ENCODE peak calls at places on chromosomes 13 and 19, in seven cellular contexts. One of them, this sample, is unnamed.

GRCh38 chr13:46489586-46490023 is 63.4 kb upstream of the LRCH1 start:
- DNase-seq in HCT116: no peak
- DNase-seq in colonic mucosa: no peak
- DNase-seq in AG09309: peak
- DNase-seq in IMR-90: peak
- DNase-seq in H1: no peak
- DNase-seq in BE2C: no peak
- DNase-seq in this sample: peak

GRCh38 chr13:40963927-40964326 is 55.2 kb downstream of the ELF1 start:
- DNase-seq in HCT116: peak
- DNase-seq in colonic mucosa: no peak
- DNase-seq in AG09309: no peak
- DNase-seq in IMR-90: peak
- DNase-seq in H1: no peak
- DNase-seq in BE2C: no peak
- DNase-seq in this sample: peak

GRCh38 chr19:57558525-57558924 is 1.1 kb downstream of the ZNF550 start:
- DNase-seq in HCT116: no peak
- DNase-seq in colonic mucosa: no peak
- DNase-seq in AG09309: peak
- DNase-seq in IMR-90: peak
- DNase-seq in H1: no peak
- DNase-seq in BE2C: no peak
- DNase-seq in this sample: peak

GRCh38 chr19:46288896-46289588 is 7.8 kb upstream of the HIF3A start:
- DNase-seq in HCT116: no peak
- DNase-seq in colonic mucosa: no peak
- DNase-seq in AG09309: peak
- DNase-seq in IMR-90: peak
- DNase-seq in H1: no peak
- DNase-seq in BE2C: peak
- DNase-seq in this sample: peak

GRCh38 chr19:48506138-48506733 is 5.4 kb downstream of the LMTK3 start:
- DNase-seq in HCT116: no peak
- DNase-seq in colonic mucosa: no peak
- DNase-seq in AG09309: peak
- DNase-seq in IMR-90: peak
- DNase-seq in H1: no peak
- DNase-seq in BE2C: no peak
- DNase-seq in this sample: peak

GRCh38 chr13:91286317-91286716 is 61.2 kb upstream of the MIR17HG start:
- DNase-seq in HCT116: no peak
- DNase-seq in colonic mucosa: no peak
- DNase-seq in AG09309: no peak
- DNase-seq in IMR-90: no peak
- DNase-seq in H1: no peak
- DNase-seq in BE2C: no peak
- DNase-seq in this sample: no peak

GRCh38 chr13:76038920-76039716 is 403.0 kb downstream of the LMO7 start:
- DNase-seq in HCT116: no peak
- DNase-seq in colonic mucosa: no peak
- DNase-seq in AG09309: no peak
- DNase-seq in IMR-90: no peak
- DNase-seq in H1: no peak
- DNase-seq in BE2C: no peak
- DNase-seq in this sample: no peak

GRCh38 chr13:46040763-46041162 is 11.8 kb downstream of the ZC3H13 start:
- DNase-seq in HCT116: no peak
- DNase-seq in colonic mucosa: no peak
- DNase-seq in AG09309: no peak
- DNase-seq in IMR-90: no peak
- DNase-seq in H1: no peak
- DNase-seq in BE2C: no peak
- DNase-seq in this sample: no peak

GRCh38 chr13:36297259-36297599 is 385 bp downstream of the CCDC169 start:
- DNase-seq in HCT116: no peak
- DNase-seq in colonic mucosa: peak
- DNase-seq in AG09309: no peak
- DNase-seq in IMR-90: peak
- DNase-seq in H1: no peak
- DNase-seq in BE2C: no peak
- DNase-seq in this sample: peak

GRCh38 chr13:93746589-93746988 is 520.0 kb downstream of the GPC6 start:
- DNase-seq in HCT116: no peak
- DNase-seq in colonic mucosa: no peak
- DNase-seq in AG09309: no peak
- DNase-seq in IMR-90: no peak
- DNase-seq in H1: no peak
- DNase-seq in BE2C: no peak
- DNase-seq in this sample: no peak

GRCh38 chr13:110757296-110757695 is 43.8 kb downstream of the ING1 start:
- DNase-seq in HCT116: no peak
- DNase-seq in colonic mucosa: no peak
- DNase-seq in AG09309: no peak
- DNase-seq in IMR-90: no peak
- DNase-seq in H1: peak
- DNase-seq in BE2C: no peak
- DNase-seq in this sample: no peak

GRCh38 chr13:32432856-32433255 is 4.9 kb upstream of the N4BP2L1 start:
- DNase-seq in HCT116: no peak
- DNase-seq in colonic mucosa: no peak
- DNase-seq in AG09309: no peak
- DNase-seq in IMR-90: no peak
- DNase-seq in H1: no peak
- DNase-seq in BE2C: no peak
- DNase-seq in this sample: no peak

GRCh38 chr19:51098366-51099069 is 9.7 kb downstream of the CTU1 start:
- DNase-seq in HCT116: no peak
- DNase-seq in colonic mucosa: no peak
- DNase-seq in AG09309: no peak
- DNase-seq in IMR-90: no peak
- DNase-seq in H1: no peak
- DNase-seq in BE2C: no peak
- DNase-seq in this sample: no peak

GRCh38 chr19:16429066-16429758 is 42.6 kb downstream of the EPS15L1 start:
- DNase-seq in HCT116: no peak
- DNase-seq in colonic mucosa: no peak
- DNase-seq in AG09309: no peak
- DNase-seq in IMR-90: no peak
- DNase-seq in H1: no peak
- DNase-seq in BE2C: no peak
- DNase-seq in this sample: no peak

GRCh38 chr13:94967183-94968039 is 255.1 kb upstream of the SOX21 start:
- DNase-seq in HCT116: no peak
- DNase-seq in colonic mucosa: no peak
- DNase-seq in AG09309: no peak
- DNase-seq in IMR-90: no peak
- DNase-seq in H1: peak
- DNase-seq in BE2C: peak
- DNase-seq in this sample: no peak

GRCh38 chr19:13033819-13034611 is 38.7 kb downstream of the NFIX start:
- DNase-seq in HCT116: peak
- DNase-seq in colonic mucosa: peak
- DNase-seq in AG09309: no peak
- DNase-seq in IMR-90: peak
- DNase-seq in H1: peak
- DNase-seq in BE2C: peak
- DNase-seq in this sample: peak

GRCh38 chr19:51364200-51365106 is 1.7 kb downstream of the ETFB start:
- DNase-seq in HCT116: no peak
- DNase-seq in colonic mucosa: no peak
- DNase-seq in AG09309: no peak
- DNase-seq in IMR-90: no peak
- DNase-seq in H1: no peak
- DNase-seq in BE2C: no peak
- DNase-seq in this sample: no peak

GRCh38 chr19:46972301-46972700 is 47.3 kb upstream of the NPAS1 start:
- DNase-seq in HCT116: no peak
- DNase-seq in colonic mucosa: no peak
- DNase-seq in AG09309: no peak
- DNase-seq in IMR-90: no peak
- DNase-seq in H1: no peak
- DNase-seq in BE2C: no peak
- DNase-seq in this sample: peak

GRCh38 chr19:45682908-45683307 is 8.8 kb downstream of the SNRPD2 start:
- DNase-seq in HCT116: no peak
- DNase-seq in colonic mucosa: no peak
- DNase-seq in AG09309: no peak
- DNase-seq in IMR-90: no peak
- DNase-seq in H1: no peak
- DNase-seq in BE2C: no peak
- DNase-seq in this sample: no peak

GRCh38 chr13:45707701-45708100 is 5.6 kb downstream of the CBY2 start:
- DNase-seq in HCT116: no peak
- DNase-seq in colonic mucosa: no peak
- DNase-seq in AG09309: no peak
- DNase-seq in IMR-90: no peak
- DNase-seq in H1: no peak
- DNase-seq in BE2C: no peak
- DNase-seq in this sample: no peak

GRCh38 chr19:55085923-55086715 is 10.4 kb downstream of the EPS8L1 start:
- DNase-seq in HCT116: no peak
- DNase-seq in colonic mucosa: no peak
- DNase-seq in AG09309: no peak
- DNase-seq in IMR-90: no peak
- DNase-seq in H1: peak
- DNase-seq in BE2C: no peak
- DNase-seq in this sample: no peak

GRCh38 chr13:68110178-68110768 is 880.1 kb upstream of the PCDH9 start:
- DNase-seq in HCT116: no peak
- DNase-seq in colonic mucosa: no peak
- DNase-seq in AG09309: no peak
- DNase-seq in IMR-90: no peak
- DNase-seq in H1: no peak
- DNase-seq in BE2C: no peak
- DNase-seq in this sample: no peak

GRCh38 chr13:102870677-102871415 is 25.0 kb downstream of the ERCC5 start:
- DNase-seq in HCT116: peak
- DNase-seq in colonic mucosa: peak
- DNase-seq in AG09309: no peak
- DNase-seq in IMR-90: peak
- DNase-seq in H1: peak
- DNase-seq in BE2C: peak
- DNase-seq in this sample: peak

GRCh38 chr13:30308548-30308947 is 1.2 kb upstream of the KATNAL1 start:
- DNase-seq in HCT116: no peak
- DNase-seq in colonic mucosa: no peak
- DNase-seq in AG09309: no peak
- DNase-seq in IMR-90: peak
- DNase-seq in H1: no peak
- DNase-seq in BE2C: no peak
- DNase-seq in this sample: peak

GRCh38 chr13:110834572-110834971 is 80.3 kb downstream of the ANKRD10 start:
- DNase-seq in HCT116: no peak
- DNase-seq in colonic mucosa: no peak
- DNase-seq in AG09309: no peak
- DNase-seq in IMR-90: no peak
- DNase-seq in H1: no peak
- DNase-seq in BE2C: no peak
- DNase-seq in this sample: no peak

GRCh38 chr13:22736084-22736767 is 444.6 kb upstream of the SGCG start:
- DNase-seq in HCT116: no peak
- DNase-seq in colonic mucosa: no peak
- DNase-seq in AG09309: no peak
- DNase-seq in IMR-90: no peak
- DNase-seq in H1: no peak
- DNase-seq in BE2C: no peak
- DNase-seq in this sample: no peak

GRCh38 chr19:29978139-29978538 is 36.1 kb downstream of the URI1 start:
- DNase-seq in HCT116: no peak
- DNase-seq in colonic mucosa: no peak
- DNase-seq in AG09309: no peak
- DNase-seq in IMR-90: no peak
- DNase-seq in H1: no peak
- DNase-seq in BE2C: no peak
- DNase-seq in this sample: no peak

GRCh38 chr19:18939922-18940775 is 868 bp downstream of the HOMER3 start:
- DNase-seq in HCT116: no peak
- DNase-seq in colonic mucosa: peak
- DNase-seq in AG09309: no peak
- DNase-seq in IMR-90: peak
- DNase-seq in H1: peak
- DNase-seq in BE2C: no peak
- DNase-seq in this sample: peak
- TF ChIP-seq CTCF in HCT116: no peak
- TF ChIP-seq CTCF in colonic mucosa: no peak
- TF ChIP-seq CTCF in AG09309: no peak
- TF ChIP-seq CTCF in IMR-90: no peak
- TF ChIP-seq CTCF in H1: no peak
- TF ChIP-seq CTCF in BE2C: no peak
- TF ChIP-seq CTCF in this sample: no peak

DNA sequence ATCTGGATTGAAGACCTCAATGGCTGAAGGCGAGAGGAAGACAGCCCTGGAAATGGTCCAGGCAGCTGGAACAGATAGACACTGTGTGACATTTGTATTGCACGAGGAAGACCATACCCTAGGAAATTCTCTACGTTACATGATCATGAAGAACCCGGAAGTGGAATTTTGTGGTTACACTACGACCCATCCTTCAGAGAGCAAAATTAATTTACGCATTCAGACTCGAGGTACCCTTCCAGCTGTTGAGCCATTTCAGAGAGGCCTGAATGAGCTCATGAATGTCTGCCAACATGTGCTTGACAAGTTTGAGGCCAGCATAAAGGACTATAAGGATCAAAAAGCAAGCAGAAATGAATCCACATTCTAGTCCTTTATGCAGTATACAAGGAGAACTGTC is 1.2 kb downstream of the POLR1D start:
- DNase-seq in HCT116: no peak
- DNase-seq in colonic mucosa: no peak
- DNase-seq in AG09309: no peak
- DNase-seq in IMR-90: no peak
- DNase-seq in H1: no peak
- DNase-seq in BE2C: no peak
- DNase-seq in this sample: peak
- H3K4me3 ChIP-seq in HCT116: peak
- H3K4me3 ChIP-seq in colonic mucosa: peak
- H3K4me3 ChIP-seq in AG09309: no peak
- H3K4me3 ChIP-seq in IMR-90: no peak
- H3K4me3 ChIP-seq in H1: peak
- H3K4me3 ChIP-seq in BE2C: peak
- H3K4me3 ChIP-seq in this sample: peak

DNA sequence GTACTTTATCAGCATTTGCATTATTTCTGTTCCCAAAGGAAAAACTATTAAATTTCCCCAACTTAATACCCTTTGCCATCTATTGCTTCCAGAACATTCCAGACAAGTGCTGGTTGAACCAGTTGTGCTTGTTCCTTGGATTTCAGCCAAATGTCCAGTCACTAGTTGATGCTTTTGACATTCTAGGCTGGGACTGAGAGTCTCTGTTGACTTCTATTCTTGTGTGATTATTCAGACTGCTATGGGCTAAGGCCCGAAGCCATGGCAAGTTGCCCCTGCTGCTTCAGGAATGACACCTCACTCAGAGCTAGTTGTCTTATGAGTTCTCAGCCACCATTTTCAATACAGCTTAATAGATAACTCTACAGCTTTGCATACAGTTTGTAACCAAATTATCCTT is 458.1 kb upstream of the ARGLU1 start:
- DNase-seq in HCT116: no peak
- DNase-seq in colonic mucosa: no peak
- DNase-seq in AG09309: no peak
- DNase-seq in IMR-90: peak
- DNase-seq in H1: no peak
- DNase-seq in BE2C: no peak
- DNase-seq in this sample: peak
- TF ChIP-seq CTCF in HCT116: no peak
- TF ChIP-seq CTCF in colonic mucosa: no peak
- TF ChIP-seq CTCF in AG09309: no peak
- TF ChIP-seq CTCF in IMR-90: no peak
- TF ChIP-seq CTCF in H1: no peak
- TF ChIP-seq CTCF in BE2C: no peak
- TF ChIP-seq CTCF in this sample: no peak

GRCh38 chr19:40057166-40057565 is 1.1 kb upstream of the ZNF780B start:
- DNase-seq in HCT116: no peak
- DNase-seq in colonic mucosa: no peak
- DNase-seq in AG09309: no peak
- DNase-seq in IMR-90: no peak
- DNase-seq in H1: no peak
- DNase-seq in BE2C: no peak
- DNase-seq in this sample: no peak
- H3K4me3 ChIP-seq in HCT116: no peak
- H3K4me3 ChIP-seq in colonic mucosa: no peak
- H3K4me3 ChIP-seq in AG09309: no peak
- H3K4me3 ChIP-seq in IMR-90: no peak
- H3K4me3 ChIP-seq in H1: no peak
- H3K4me3 ChIP-seq in BE2C: no peak
- H3K4me3 ChIP-seq in this sample: no peak